ENCODE peak calls at places on chromosome 13, in four cellular contexts. D is IMR-90, M is endothelial cell of umbilical vein, U is K562. C is an unnamed sample.

GRCh38 chr13:27792393-27793218 is at the start of gene GSX1:
- DNase-seq in D (peak; percentile 63), U (peak; percentile 21), M (peak; percentile 67), C (peak; percentile 13)

GRCh38 chr13:99376132-99376531 is 68.9 kb upstream of the GPR183 start:
- DNase-seq in U (no peak), D (no peak), M (no peak), C (no peak)

GRCh38 chr13:32022292-32022691 is 9.3 kb upstream of the FRY start:
- DNase-seq in M (no peak), D (no peak), U (no peak), C (no peak)

GRCh38 chr13:47334173-47334572 is 437.3 kb upstream of the HTR2A start:
- DNase-seq in D (peak; percentile 93), U (no peak), M (no peak), C (no peak)

GRCh38 chr13:97573011-97573410 is 139.0 kb downstream of the RAP2A start:
- DNase-seq in D (peak; percentile 24), U (no peak), M (no peak), C (no peak)

GRCh38 chr13:62212246-62212645 is 796.6 kb upstream of the PCDH20 start:
- DNase-seq in U (no peak), M (no peak), D (no peak), C (no peak)

GRCh38 chr13:27353166-27353583 is 71.2 kb upstream of the GTF3A start:
- DNase-seq in U (no peak), M (no peak), D (peak; percentile 88), C (no peak)

GRCh38 chr13:99464441-99464949 is 36.8 kb upstream of the TM9SF2 start:
- DNase-seq in D (peak; percentile 48), U (no peak), M (no peak), C (no peak)

GRCh38 chr13:44305216-44305615 is 68.4 kb upstream of the SERP2 start:
- DNase-seq in M (no peak), D (no peak), U (no peak), C (no peak)

GRCh38 chr13:105759467-105759866 is 776.0 kb downstream of the EFNB2 start:
- DNase-seq in D (no peak), U (no peak), M (no peak), C (no peak)

GRCh38 chr13:28531195-28531955 is 36.4 kb upstream of the FLT1 start:
- DNase-seq in M (peak; percentile 85), U (no peak), D (peak; percentile 30), C (no peak)

GRCh38 chr13:84873951-84874350 is 925.3 kb downstream of the SLITRK6 start:
- DNase-seq in U (no peak), M (no peak), D (no peak), C (no peak)

GRCh38 chr13:42279080-42279479 is 7.1 kb downstream of the AKAP11 start:
- DNase-seq in U (no peak), D (no peak), M (no peak), C (no peak)

GRCh38 chr13:79874396-79875360 is 393.7 kb downstream of the NDFIP2 start:
- DNase-seq in D (peak; percentile 48), M (no peak), U (no peak), C (peak; percentile 13)

GRCh38 chr13:72820898-72821279 is 39.0 kb downstream of the PIBF1 start:
- DNase-seq in D (no peak), U (no peak), M (no peak), C (no peak)

GRCh38 chr13:42814868-42815267 is 33.5 kb downstream of the FAM216B start:
- DNase-seq in D (peak; percentile 94), M (no peak), U (no peak), C (no peak)

GRCh38 chr13:46595136-46595917 is 42.4 kb downstream of the LRCH1 start:
- DNase-seq in M (peak; percentile 49), D (peak; percentile 60), U (no peak), C (peak; percentile 73)

GRCh38 chr13:33871207-33872004 is 53.5 kb downstream of the RFC3 start:
- DNase-seq in M (no peak), D (no peak), U (no peak), C (no peak)

GRCh38 chr13:33867472-33867871 is 49.5 kb downstream of the RFC3 start:
- DNase-seq in U (no peak), M (no peak), D (no peak), C (no peak)

GRCh38 chr13:33868343-33868994 is 50.5 kb downstream of the RFC3 start:
- DNase-seq in M (no peak), D (no peak), U (no peak), C (no peak)

GRCh38 chr13:33870046-33870668 is 52.2 kb downstream of the RFC3 start:
- DNase-seq in D (no peak), U (no peak), M (no peak), C (no peak)

DNA sequence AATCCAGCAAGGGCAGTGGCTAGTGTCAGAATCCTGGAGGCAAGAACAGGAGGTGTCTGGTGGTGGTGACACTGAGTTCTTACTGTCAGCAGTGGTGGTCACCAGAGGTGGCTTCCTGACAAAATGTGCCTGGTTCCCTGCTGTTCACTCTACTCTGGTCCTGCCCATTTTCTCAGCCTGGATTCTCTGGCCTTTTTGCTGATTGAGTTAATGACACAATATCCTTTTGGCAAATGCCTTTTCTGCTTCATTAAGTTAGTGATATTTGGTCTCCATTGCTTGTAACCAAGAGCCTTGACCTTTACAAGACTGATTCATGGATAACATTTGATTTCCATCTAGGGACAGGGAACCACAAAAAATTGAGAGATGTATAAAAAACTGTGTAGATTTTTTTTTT is 51.1 kb downstream of the RFC3 start:
- DNase-seq in M (no peak), U (no peak), D (no peak), C (no peak)
- H3K4me1 ChIP-seq in M (no peaks in the 10 kb centered on the region), U (no peaks in the 10 kb centered on the region), D (no peaks in the 10 kb centered on the region), C (no peaks in the 10 kb centered on the region)

DNA sequence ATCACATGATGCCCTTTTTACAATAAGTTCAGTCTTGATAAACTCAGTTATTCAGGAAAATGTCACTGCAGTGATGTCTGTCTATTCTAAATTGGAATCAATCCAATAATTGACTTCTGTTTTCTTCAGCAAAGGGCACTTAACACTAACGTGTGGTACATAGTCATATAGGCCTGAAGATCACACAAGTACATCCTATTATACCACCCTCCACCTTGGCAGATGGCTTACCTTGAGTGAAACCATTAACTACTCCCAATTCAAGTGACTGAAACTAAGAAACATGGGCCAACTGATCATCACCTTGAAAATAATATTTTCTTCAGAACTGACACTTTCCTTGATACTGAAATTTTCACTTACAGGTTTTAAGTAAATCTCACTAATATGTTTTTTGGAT is 259.7 kb downstream of the KLF12 start:
- DNase-seq in U (no peak), M (no peak), D (no peak), C (no peak)
- H3K9me1 ChIP-seq in U (no peaks in the 10 kb centered on the region), M (no peaks in the 10 kb centered on the region), D (peaks cover 7% of the 10 kb centered on the region), C (no peaks in the 10 kb centered on the region)

GRCh38 chr13:94232956-94233355 is 246.5 kb downstream of the DCT start:
- DNase-seq in U (no peak), M (no peak), D (no peak), C (no peak)
- H3K4me1 ChIP-seq in U (no peaks in the 10 kb centered on the region), M (no peaks in the 10 kb centered on the region), D (no peaks in the 10 kb centered on the region), C (no peaks in the 10 kb centered on the region)

DNA sequence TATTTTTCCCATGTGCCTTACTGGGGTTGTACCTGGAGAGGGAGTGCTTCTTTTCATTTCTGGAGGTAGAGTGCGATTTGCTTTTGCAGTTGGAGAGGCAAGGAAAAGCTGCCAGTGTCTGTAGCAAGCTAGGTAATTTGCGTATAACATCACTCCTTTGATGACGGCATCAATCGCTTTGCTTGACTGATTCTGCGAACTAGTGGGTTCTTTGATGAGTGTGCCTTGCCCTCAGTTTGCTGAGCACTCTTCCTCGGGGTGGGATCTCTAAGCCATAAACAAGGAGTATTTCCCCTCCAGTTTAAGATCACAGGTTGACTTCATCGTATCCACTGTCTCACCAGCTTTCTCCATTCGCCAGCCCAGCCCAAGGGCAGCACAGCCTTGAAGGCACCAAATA is 344.5 kb downstream of the KCNRG start:
- DNase-seq in M (no peak), U (no peak), D (no peak), C (no peak)
- H3K9me1 ChIP-seq in M (no peaks in the 10 kb centered on the region), U (no peaks in the 10 kb centered on the region), D (peaks cover 9% of the 10 kb centered on the region), C (no peaks in the 10 kb centered on the region)

GRCh38 chr13:40598599-40598998 is 67.8 kb downstream of the FOXO1 start:
- DNase-seq in M (no peak), U (no peak), D (no peak), C (no peak)

GRCh38 chr13:40599146-40599545 is 67.3 kb downstream of the FOXO1 start:
- DNase-seq in U (no peak), M (no peak), D (no peak), C (no peak)

GRCh38 chr13:40596484-40596883 is 70.0 kb downstream of the FOXO1 start:
- DNase-seq in M (no peak), D (no peak), U (no peak), C (no peak)

GRCh38 chr13:40599722-40600121 is 66.7 kb downstream of the FOXO1 start:
- DNase-seq in D (no peak), M (no peak), U (no peak), C (no peak)

DNA sequence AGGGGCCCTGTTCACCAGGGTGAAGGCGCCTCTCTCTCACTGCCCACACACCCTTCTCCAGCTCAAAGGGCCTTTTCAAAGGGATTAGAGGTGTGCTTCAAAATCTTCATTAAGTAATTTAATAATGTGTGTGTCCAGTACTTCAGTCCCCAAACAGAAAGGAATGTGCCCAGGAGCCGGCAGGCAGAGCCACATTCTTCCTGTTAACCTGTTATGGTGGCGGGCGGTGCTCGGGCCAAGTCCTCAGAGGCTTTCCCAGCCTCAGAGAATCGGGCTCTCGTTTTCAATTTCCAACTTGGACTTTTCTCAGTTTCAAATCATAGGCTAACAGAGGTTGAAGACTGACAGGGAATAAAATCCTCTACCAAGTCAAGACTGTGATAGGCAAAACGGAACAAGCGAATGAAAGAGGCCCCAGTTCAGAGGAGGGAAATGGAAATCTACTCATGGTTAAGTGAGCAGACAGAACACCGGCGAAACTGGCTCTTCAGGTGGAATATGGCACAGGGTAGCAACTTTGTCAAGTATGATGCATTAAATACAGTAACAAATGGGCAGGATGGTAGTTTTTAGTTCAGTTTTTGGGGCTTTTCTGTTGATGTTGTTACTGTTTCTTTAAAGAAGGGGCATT is 68.6 kb downstream of the FOXO1 start:
- DNase-seq in M (no peak), U (no peak), D (no peak), C (no peak)
- H3K4me1 ChIP-seq in M (no peaks in the 10 kb centered on the region), U (no peaks in the 10 kb centered on the region), D (no peaks in the 10 kb centered on the region), C (no peaks in the 10 kb centered on the region)

GRCh38 chr13:30353060-30353459 is 45.7 kb upstream of the KATNAL1 start:
- DNase-seq in U (no peak), M (no peak), D (no peak), C (no peak)
- H3K9me1 ChIP-seq in U (no peaks in the 10 kb centered on the region), M (no peaks in the 10 kb centered on the region), D (no peaks in the 10 kb centered on the region), C (no peaks in the 10 kb centered on the region)

GRCh38 chr13:110227864-110228643 is 78.9 kb downstream of the COL4A1 start:
- DNase-seq in U (no peak), M (no peak), D (no peak), C (no peak)
- H3K4me1 ChIP-seq in U (no peaks in the 10 kb centered on the region), M (peaks cover 35% of the 10 kb centered on the region), D (peaks cover 27% of the 10 kb centered on the region), C (peaks cover 18% of the 10 kb centered on the region)